ENCODE peak calls at places on chromosome 20, in ten cellular contexts. One of them, this sample, is unnamed.

GRCh38 chr20:49821850-49822249 is 9.2 kb downstream of the SLC9A8 start:
- DNase-seq in mesenchymal stem cell: peak; percentile 56
- DNase-seq in ascending aorta: no peak
- DNase-seq in left ventricle myocardium inferior: no peak
- DNase-seq in SJSA1: peak; percentile 13
- DNase-seq in mammary epithelial cell: peak; percentile 37
- DNase-seq in adipocyte: peak; percentile 83
- DNase-seq in CD8-positive, alpha-beta memory T cell: no peak
- DNase-seq in neuronal stem cell: no peak
- DNase-seq in cardiac muscle cell: peak; percentile 79
- DNase-seq in this sample: peak; percentile 37

GRCh38 chr20:10074513-10074912 is 39.7 kb downstream of the ANKEF1 start:
- DNase-seq in mammary epithelial cell: peak; percentile 95
- DNase-seq in neuronal stem cell: no peak
- DNase-seq in mesenchymal stem cell: peak; percentile 81
- DNase-seq in CD8-positive, alpha-beta memory T cell: no peak
- DNase-seq in cardiac muscle cell: peak; percentile 82
- DNase-seq in SJSA1: peak; percentile 60
- DNase-seq in ascending aorta: no peak
- DNase-seq in left ventricle myocardium inferior: peak; percentile 15
- DNase-seq in adipocyte: peak; percentile 89
- DNase-seq in this sample: peak; percentile 96

GRCh38 chr20:53599378-53599777 is 5.7 kb upstream of the ZNF217 start:
- DNase-seq in SJSA1: no peak
- DNase-seq in cardiac muscle cell: no peak
- DNase-seq in mammary epithelial cell: no peak
- DNase-seq in mesenchymal stem cell: no peak
- DNase-seq in ascending aorta: no peak
- DNase-seq in CD8-positive, alpha-beta memory T cell: no peak
- DNase-seq in neuronal stem cell: no peak
- DNase-seq in left ventricle myocardium inferior: no peak
- DNase-seq in adipocyte: no peak
- DNase-seq in this sample: peak; percentile 1

GRCh38 chr20:63025534-63026331 is 19.0 kb upstream of the BHLHE23 start:
- DNase-seq in cardiac muscle cell: peak; percentile 61
- DNase-seq in left ventricle myocardium inferior: peak; percentile 11
- DNase-seq in mesenchymal stem cell: no peak
- DNase-seq in adipocyte: peak; percentile 42
- DNase-seq in mammary epithelial cell: peak; percentile 63
- DNase-seq in neuronal stem cell: no peak
- DNase-seq in CD8-positive, alpha-beta memory T cell: peak; percentile 45
- DNase-seq in SJSA1: peak; percentile 34
- DNase-seq in ascending aorta: no peak
- DNase-seq in this sample: peak; percentile 43

GRCh38 chr20:49352821-49353220 is 75.0 kb upstream of the ZNFX1 start:
- DNase-seq in SJSA1: no peak
- DNase-seq in neuronal stem cell: no peak
- DNase-seq in left ventricle myocardium inferior: no peak
- DNase-seq in mammary epithelial cell: no peak
- DNase-seq in cardiac muscle cell: no peak
- DNase-seq in CD8-positive, alpha-beta memory T cell: no peak
- DNase-seq in mesenchymal stem cell: no peak
- DNase-seq in adipocyte: no peak
- DNase-seq in ascending aorta: no peak
- DNase-seq in this sample: no peak

GRCh38 chr20:48898210-48898609 is 23.3 kb upstream of the ARFGEF2 start:
- DNase-seq in SJSA1: peak; percentile 38
- DNase-seq in mammary epithelial cell: no peak
- DNase-seq in adipocyte: peak; percentile 15
- DNase-seq in cardiac muscle cell: no peak
- DNase-seq in CD8-positive, alpha-beta memory T cell: no peak
- DNase-seq in mesenchymal stem cell: peak; percentile 67
- DNase-seq in ascending aorta: no peak
- DNase-seq in neuronal stem cell: no peak
- DNase-seq in left ventricle myocardium inferior: no peak
- DNase-seq in this sample: peak; percentile 86

GRCh38 chr20:62616728-62617621 is 25.3 kb upstream of the SLCO4A1 start:
- DNase-seq in cardiac muscle cell: peak; percentile 77
- DNase-seq in SJSA1: peak; percentile 71
- DNase-seq in mesenchymal stem cell: peak; percentile 67
- DNase-seq in left ventricle myocardium inferior: peak; percentile 75
- DNase-seq in neuronal stem cell: peak; percentile 53
- DNase-seq in mammary epithelial cell: peak; percentile 26
- DNase-seq in adipocyte: peak; percentile 83
- DNase-seq in ascending aorta: peak; percentile 83
- DNase-seq in CD8-positive, alpha-beta memory T cell: peak; percentile 56
- DNase-seq in this sample: peak; percentile 85

GRCh38 chr20:12916699-12917098 is 92.1 kb upstream of the SPTLC3 start:
- DNase-seq in mammary epithelial cell: peak; percentile 12
- DNase-seq in neuronal stem cell: no peak
- DNase-seq in adipocyte: no peak
- DNase-seq in cardiac muscle cell: no peak
- DNase-seq in SJSA1: no peak
- DNase-seq in ascending aorta: no peak
- DNase-seq in CD8-positive, alpha-beta memory T cell: no peak
- DNase-seq in left ventricle myocardium inferior: no peak
- DNase-seq in mesenchymal stem cell: no peak
- DNase-seq in this sample: no peak

GRCh38 chr20:3238616-3239025 is 369 bp downstream of the SLC4A11 start:
- DNase-seq in SJSA1: no peak
- DNase-seq in CD8-positive, alpha-beta memory T cell: peak; percentile 48
- DNase-seq in left ventricle myocardium inferior: no peak
- DNase-seq in neuronal stem cell: peak; percentile 26
- DNase-seq in ascending aorta: no peak
- DNase-seq in mesenchymal stem cell: peak; percentile 38
- DNase-seq in mammary epithelial cell: peak; percentile 67
- DNase-seq in adipocyte: peak; percentile 76
- DNase-seq in cardiac muscle cell: peak; percentile 22
- DNase-seq in this sample: peak; percentile 51

GRCh38 chr20:59821788-59822187 is 111.6 kb downstream of the SYCP2 start:
- DNase-seq in adipocyte: no peak
- DNase-seq in mammary epithelial cell: no peak
- DNase-seq in cardiac muscle cell: no peak
- DNase-seq in CD8-positive, alpha-beta memory T cell: no peak
- DNase-seq in SJSA1: no peak
- DNase-seq in mesenchymal stem cell: no peak
- DNase-seq in left ventricle myocardium inferior: no peak
- DNase-seq in neuronal stem cell: no peak
- DNase-seq in ascending aorta: no peak
- DNase-seq in this sample: no peak

GRCh38 chr20:44034965-44035635 is 120.4 kb downstream of the TOX2 start:
- DNase-seq in left ventricle myocardium inferior: no peak
- DNase-seq in cardiac muscle cell: no peak
- DNase-seq in ascending aorta: peak; percentile 33
- DNase-seq in mesenchymal stem cell: no peak
- DNase-seq in mammary epithelial cell: no peak
- DNase-seq in adipocyte: no peak
- DNase-seq in SJSA1: no peak
- DNase-seq in neuronal stem cell: no peak
- DNase-seq in CD8-positive, alpha-beta memory T cell: no peak
- DNase-seq in this sample: no peak
- H3K4me1 ChIP-seq in left ventricle myocardium inferior: no peaks in the 10 kb centered on the region
- H3K4me1 ChIP-seq in cardiac muscle cell: no peaks in the 10 kb centered on the region
- H3K4me1 ChIP-seq in ascending aorta: no peaks in the 10 kb centered on the region
- H3K4me1 ChIP-seq in mesenchymal stem cell: no peaks in the 10 kb centered on the region
- H3K4me1 ChIP-seq in mammary epithelial cell: no peaks in the 10 kb centered on the region
- H3K4me1 ChIP-seq in adipocyte: no peaks in the 10 kb centered on the region
- H3K4me1 ChIP-seq in SJSA1: no peaks in the 10 kb centered on the region
- H3K4me1 ChIP-seq in neuronal stem cell: no peaks in the 10 kb centered on the region
- H3K4me1 ChIP-seq in CD8-positive, alpha-beta memory T cell: peaks cover 4% of the 10 kb centered on the region
- H3K4me1 ChIP-seq in this sample: no peaks in the 10 kb centered on the region

GRCh38 chr20:25089096-25089495 is 7.2 kb upstream of the VSX1 start:
- DNase-seq in left ventricle myocardium inferior: no peak
- DNase-seq in ascending aorta: no peak
- DNase-seq in CD8-positive, alpha-beta memory T cell: no peak
- DNase-seq in neuronal stem cell: no peak
- DNase-seq in mammary epithelial cell: no peak
- DNase-seq in adipocyte: no peak
- DNase-seq in SJSA1: no peak
- DNase-seq in mesenchymal stem cell: no peak
- DNase-seq in cardiac muscle cell: no peak
- DNase-seq in this sample: no peak

GRCh38 chr20:25088267-25088666 is 6.3 kb upstream of the VSX1 start:
- DNase-seq in neuronal stem cell: no peak
- DNase-seq in ascending aorta: no peak
- DNase-seq in cardiac muscle cell: no peak
- DNase-seq in mesenchymal stem cell: no peak
- DNase-seq in left ventricle myocardium inferior: no peak
- DNase-seq in adipocyte: no peak
- DNase-seq in CD8-positive, alpha-beta memory T cell: no peak
- DNase-seq in mammary epithelial cell: no peak
- DNase-seq in SJSA1: no peak
- DNase-seq in this sample: no peak

GRCh38 chr20:25089662-25090061 is 7.7 kb upstream of the VSX1 start:
- DNase-seq in cardiac muscle cell: no peak
- DNase-seq in ascending aorta: no peak
- DNase-seq in mammary epithelial cell: no peak
- DNase-seq in neuronal stem cell: no peak
- DNase-seq in adipocyte: no peak
- DNase-seq in CD8-positive, alpha-beta memory T cell: no peak
- DNase-seq in SJSA1: no peak
- DNase-seq in left ventricle myocardium inferior: no peak
- DNase-seq in mesenchymal stem cell: no peak
- DNase-seq in this sample: no peak

GRCh38 chr20:25085756-25086495 is 4.0 kb upstream of the VSX1 start:
- DNase-seq in adipocyte: no peak
- DNase-seq in left ventricle myocardium inferior: no peak
- DNase-seq in mammary epithelial cell: no peak
- DNase-seq in neuronal stem cell: no peak
- DNase-seq in CD8-positive, alpha-beta memory T cell: no peak
- DNase-seq in mesenchymal stem cell: no peak
- DNase-seq in cardiac muscle cell: no peak
- DNase-seq in ascending aorta: no peak
- DNase-seq in SJSA1: no peak
- DNase-seq in this sample: no peak

GRCh38 chr20:25087186-25087929 is 5.4 kb upstream of the VSX1 start:
- DNase-seq in cardiac muscle cell: no peak
- DNase-seq in ascending aorta: no peak
- DNase-seq in adipocyte: no peak
- DNase-seq in left ventricle myocardium inferior: no peak
- DNase-seq in SJSA1: no peak
- DNase-seq in neuronal stem cell: no peak
- DNase-seq in mesenchymal stem cell: no peak
- DNase-seq in mammary epithelial cell: no peak
- DNase-seq in CD8-positive, alpha-beta memory T cell: no peak
- DNase-seq in this sample: no peak
- H3K4me1 ChIP-seq in cardiac muscle cell: no peaks in the 10 kb centered on the region
- H3K4me1 ChIP-seq in ascending aorta: no peaks in the 10 kb centered on the region
- H3K4me1 ChIP-seq in adipocyte: peaks cover 8% of the 10 kb centered on the region
- H3K4me1 ChIP-seq in left ventricle myocardium inferior: peaks cover 21% of the 10 kb centered on the region
- H3K4me1 ChIP-seq in SJSA1: peaks cover 4% of the 10 kb centered on the region
- H3K4me1 ChIP-seq in neuronal stem cell: peaks cover 15% of the 10 kb centered on the region
- H3K4me1 ChIP-seq in mesenchymal stem cell: peaks cover 3% of the 10 kb centered on the region
- H3K4me1 ChIP-seq in mammary epithelial cell: no peaks in the 10 kb centered on the region
- H3K4me1 ChIP-seq in CD8-positive, alpha-beta memory T cell: peaks cover 54% of the 10 kb centered on the region
- H3K4me1 ChIP-seq in this sample: no peaks in the 10 kb centered on the region

DNA sequence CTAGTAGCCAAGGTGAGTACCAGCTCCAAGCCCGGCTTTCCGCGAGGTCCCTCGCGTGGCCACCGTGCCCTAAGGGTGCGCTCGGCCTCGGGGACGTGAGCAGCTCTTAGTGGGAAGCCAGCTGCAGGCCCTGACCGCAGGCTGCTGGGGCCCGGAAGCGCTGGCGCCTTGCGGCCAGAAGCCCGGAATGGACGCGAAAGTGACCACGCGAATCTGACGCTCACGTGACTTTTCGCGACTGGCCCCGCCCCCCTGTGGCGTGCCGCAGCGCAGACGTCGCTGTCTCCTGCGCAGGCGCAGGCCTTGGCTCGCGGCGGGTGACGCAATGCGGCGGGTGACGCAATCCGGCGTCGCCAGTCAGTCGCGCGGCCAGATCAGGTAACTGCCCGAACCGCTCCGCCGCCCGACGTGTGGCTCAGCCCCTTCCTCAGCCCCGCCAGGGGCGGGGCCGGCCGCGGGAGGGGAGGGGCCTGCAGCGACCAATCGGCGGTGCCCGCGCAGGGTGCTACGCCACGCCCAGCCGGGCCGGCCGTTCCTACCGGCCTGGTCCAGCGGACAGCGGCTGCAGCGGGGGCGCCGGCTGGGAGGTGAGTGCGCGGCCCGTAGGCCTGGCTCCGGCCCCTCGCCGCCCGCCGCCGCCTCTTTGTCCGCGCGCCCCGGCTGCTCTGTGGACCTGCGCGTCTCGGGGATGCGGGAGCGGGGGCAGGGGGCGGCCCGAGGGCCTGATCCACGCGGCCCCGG is at the start of gene GZF1:
- DNase-seq in neuronal stem cell: peak; percentile 98
- DNase-seq in adipocyte: peak; percentile 99
- DNase-seq in mammary epithelial cell: peak; percentile 98
- DNase-seq in CD8-positive, alpha-beta memory T cell: peak; percentile 98
- DNase-seq in mesenchymal stem cell: peak; percentile 98
- DNase-seq in left ventricle myocardium inferior: peak; percentile 98
- DNase-seq in ascending aorta: peak; percentile 99
- DNase-seq in cardiac muscle cell: peak; percentile 99
- DNase-seq in SJSA1: peak; percentile 99
- DNase-seq in this sample: peak; percentile 99
- H3K4me1 ChIP-seq in neuronal stem cell: peaks cover 12% of the 10 kb centered on the region
- H3K4me1 ChIP-seq in adipocyte: peaks cover 43% of the 10 kb centered on the region
- H3K4me1 ChIP-seq in mammary epithelial cell: peaks cover 32% of the 10 kb centered on the region
- H3K4me1 ChIP-seq in CD8-positive, alpha-beta memory T cell: peaks cover 50% of the 10 kb centered on the region
- H3K4me1 ChIP-seq in mesenchymal stem cell: peaks cover 19% of the 10 kb centered on the region
- H3K4me1 ChIP-seq in left ventricle myocardium inferior: peaks cover 88% of the 10 kb centered on the region
- H3K4me1 ChIP-seq in ascending aorta: peaks cover 6% of the 10 kb centered on the region
- H3K4me1 ChIP-seq in cardiac muscle cell: peaks cover 36% of the 10 kb centered on the region
- H3K4me1 ChIP-seq in SJSA1: peaks cover 38% of the 10 kb centered on the region
- H3K4me1 ChIP-seq in this sample: peaks cover 48% of the 10 kb centered on the region

GRCh38 chr20:44528309-44528708 is 6.4 kb upstream of the SERINC3 start:
- DNase-seq in CD8-positive, alpha-beta memory T cell: no peak
- DNase-seq in adipocyte: no peak
- DNase-seq in SJSA1: no peak
- DNase-seq in ascending aorta: no peak
- DNase-seq in left ventricle myocardium inferior: no peak
- DNase-seq in cardiac muscle cell: no peak
- DNase-seq in mammary epithelial cell: no peak
- DNase-seq in neuronal stem cell: no peak
- DNase-seq in mesenchymal stem cell: no peak
- DNase-seq in this sample: no peak

GRCh38 chr20:44532981-44533331 is 11.1 kb upstream of the SERINC3 start:
- DNase-seq in adipocyte: peak; percentile 51
- DNase-seq in left ventricle myocardium inferior: no peak
- DNase-seq in cardiac muscle cell: no peak
- DNase-seq in SJSA1: peak; percentile 39
- DNase-seq in neuronal stem cell: no peak
- DNase-seq in mesenchymal stem cell: peak; percentile 56
- DNase-seq in CD8-positive, alpha-beta memory T cell: peak; percentile 60
- DNase-seq in ascending aorta: no peak
- DNase-seq in mammary epithelial cell: peak; percentile 31
- DNase-seq in this sample: peak; percentile 69

GRCh38 chr20:44533928-44534327 is 12.1 kb upstream of the SERINC3 start:
- DNase-seq in CD8-positive, alpha-beta memory T cell: no peak
- DNase-seq in mammary epithelial cell: no peak
- DNase-seq in neuronal stem cell: no peak
- DNase-seq in SJSA1: no peak
- DNase-seq in mesenchymal stem cell: no peak
- DNase-seq in left ventricle myocardium inferior: no peak
- DNase-seq in cardiac muscle cell: no peak
- DNase-seq in adipocyte: no peak
- DNase-seq in ascending aorta: no peak
- DNase-seq in this sample: no peak

GRCh38 chr20:44536139-44536538 is 14.3 kb upstream of the SERINC3 start:
- DNase-seq in neuronal stem cell: no peak
- DNase-seq in cardiac muscle cell: no peak
- DNase-seq in ascending aorta: no peak
- DNase-seq in mammary epithelial cell: no peak
- DNase-seq in left ventricle myocardium inferior: no peak
- DNase-seq in adipocyte: no peak
- DNase-seq in SJSA1: no peak
- DNase-seq in mesenchymal stem cell: no peak
- DNase-seq in CD8-positive, alpha-beta memory T cell: no peak
- DNase-seq in this sample: no peak

GRCh38 chr20:44532248-44532980 is 10.5 kb upstream of the SERINC3 start:
- DNase-seq in SJSA1: no peak
- DNase-seq in mammary epithelial cell: no peak
- DNase-seq in cardiac muscle cell: no peak
- DNase-seq in CD8-positive, alpha-beta memory T cell: no peak
- DNase-seq in adipocyte: peak; percentile 27
- DNase-seq in left ventricle myocardium inferior: peak; percentile 34
- DNase-seq in ascending aorta: no peak
- DNase-seq in neuronal stem cell: no peak
- DNase-seq in mesenchymal stem cell: no peak
- DNase-seq in this sample: peak; percentile 25
- H3K4me1 ChIP-seq in SJSA1: peaks cover 30% of the 10 kb centered on the region
- H3K4me1 ChIP-seq in mammary epithelial cell: peaks cover 9% of the 10 kb centered on the region
- H3K4me1 ChIP-seq in cardiac muscle cell: no peaks in the 10 kb centered on the region
- H3K4me1 ChIP-seq in CD8-positive, alpha-beta memory T cell: peaks cover 24% of the 10 kb centered on the region
- H3K4me1 ChIP-seq in adipocyte: peaks cover 15% of the 10 kb centered on the region
- H3K4me1 ChIP-seq in left ventricle myocardium inferior: peaks cover 27% of the 10 kb centered on the region
- H3K4me1 ChIP-seq in ascending aorta: no peaks in the 10 kb centered on the region
- H3K4me1 ChIP-seq in neuronal stem cell: peaks cover 9% of the 10 kb centered on the region
- H3K4me1 ChIP-seq in mesenchymal stem cell: peaks cover 2% of the 10 kb centered on the region
- H3K4me1 ChIP-seq in this sample: peaks cover 27% of the 10 kb centered on the region

This sample was measured in PC-3.